ENCODE peak calls at places on chromosomes 6 and 20, in ten cellular contexts. S is mesothelial cell of epicardium, P is kidney epithelial cell, D is PC-3, N is fibroblast of mammary gland, M is activated B cell treated with CpG ODN at 0.5 μM for 24 hours, A is tibial nerve, L is brain microvascular endothelial cell, J is body of pancreas, H is RWPE1. Z is an unnamed sample.
A peak's percentile ranks its signal among the peaks of the same experiment; 100 is the strongest.

GRCh38 chr6:118134257-118134656 is 227.2 kb downstream of the SLC35F1 start:
- DNase-seq in S (no peak), P (no peak), D (no peak), N (no peak), M (no peak), A (no peak), L (no peak), J (no peak), H (no peak), Z (no peak)

GRCh38 chr20:62296724-62297448 is 5.9 kb upstream of the ADRM1 start:
- DNase-seq in S (no peak), P (no peak), D (no peak), N (no peak), M (no peak), A (no peak), L (no peak), J (peak; percentile 96), H (no peak), Z (no peak)

GRCh38 chr20:41734506-41734945 is 116.3 kb upstream of the CHD6 start:
- DNase-seq in S (no peak), P (no peak), D (peak; percentile 68), N (peak; percentile 48), M (no peak), A (no peak), L (peak; percentile 43), J (peak; percentile 51), H (peak; percentile 85), Z (no peak)

GRCh38 chr6:31952140-31952805 is 6.4 kb downstream of the CFB start:
- DNase-seq in S (peak; percentile 50), P (no peak), D (peak; percentile 66), N (peak; percentile 74), M (no peak), A (peak; percentile 37), L (peak; percentile 46), J (peak; percentile 63), H (peak; percentile 53), Z (no peak)

GRCh38 chr6:74574794-74575193 is 631.1 kb downstream of the COL12A1 start:
- DNase-seq in S (no peak), P (no peak), D (peak; percentile 39), N (peak; percentile 44), M (no peak), A (no peak), L (peak; percentile 36), J (no peak), H (no peak), Z (no peak)

GRCh38 chr20:18657575-18657974 is 69.7 kb downstream of the DTD1 start:
- DNase-seq in S (no peak), P (no peak), D (no peak), N (peak; percentile 86), M (no peak), A (no peak), L (peak; percentile 79), J (no peak), H (no peak), Z (peak; percentile 29)

GRCh38 chr6:1678966-1679690 is 69.4 kb downstream of the FOXC1 start:
- DNase-seq in S (no peak), P (no peak), D (no peak), N (no peak), M (no peak), A (no peak), L (no peak), J (no peak), H (no peak), Z (no peak)

GRCh38 chr6:33213166-33213988 is 5.1 kb downstream of the RING1 start:
- DNase-seq in S (peak; percentile 56), P (no peak), D (no peak), N (no peak), M (no peak), A (no peak), L (no peak), J (no peak), H (no peak), Z (no peak)

DNA sequence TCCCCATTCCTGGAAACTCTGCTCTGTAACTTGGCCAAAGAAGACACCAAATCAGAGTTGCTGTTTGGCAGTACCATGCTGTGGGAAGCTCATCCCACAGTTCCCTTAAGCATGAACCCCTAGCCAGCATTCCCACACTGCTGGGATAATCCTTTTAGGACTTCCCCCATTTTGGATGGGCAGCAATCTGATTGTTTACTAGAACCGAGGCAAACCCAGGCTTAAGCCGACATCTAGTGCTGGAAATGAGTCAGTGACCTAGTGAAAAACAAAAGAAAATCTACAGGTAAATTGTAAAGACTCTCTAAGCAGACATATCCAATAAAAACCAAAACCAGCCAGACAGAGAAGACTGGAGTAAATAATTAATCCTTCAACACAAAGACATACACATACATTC is 5.2 kb downstream of the DNAH8 start:
- DNase-seq in S (no peak), P (no peak), D (peak; percentile 60), N (no peak), M (no peak), A (no peak), L (no peak), J (no peak), H (no peak), Z (peak; percentile 34)
- TF ChIP-seq CTCF in S (no peak), P (peak; percentile 18), D (peak; percentile 62), N (no peak), M (no peak), A (no peak), L (peak; percentile 27), J (no peak), H (no peak), Z (peak; percentile 31)

DNA sequence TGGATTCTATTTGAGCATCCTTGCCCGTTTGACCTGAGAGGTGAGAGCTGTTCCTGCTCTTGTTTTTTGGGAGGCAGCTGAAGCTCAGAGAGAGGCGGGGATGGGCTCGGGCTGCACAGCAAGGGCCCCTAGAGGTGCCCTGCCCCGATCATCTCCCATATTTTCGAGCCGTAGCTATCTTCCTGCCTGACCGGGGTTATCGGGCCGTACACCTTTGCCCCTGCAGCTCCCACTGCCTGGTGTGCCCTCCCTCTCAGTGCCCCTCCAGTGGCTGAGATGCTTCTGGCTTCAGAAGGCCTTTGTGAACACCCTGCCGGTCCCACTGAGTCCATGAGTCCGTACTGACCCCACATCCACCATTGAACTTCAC is 6.7 kb downstream of the SRC start:
- DNase-seq in S (no peak), P (no peak), D (no peak), N (no peak), M (no peak), A (no peak), L (no peak), J (no peak), H (no peak), Z (no peak)
- TF ChIP-seq CTCF in S (no peak), P (no peak), D (no peak), N (no peak), M (no peak), A (no peak), L (no peak), J (no peak), H (no peak), Z (no peak)

GRCh38 chr20:5448449-5449118 is 131.8 kb upstream of the PROKR2 start:
- DNase-seq in S (peak; percentile 78), P (no peak), D (peak; percentile 79), N (peak; percentile 43), M (no peak), A (peak; percentile 21), L (peak; percentile 52), J (peak; percentile 58), H (peak; percentile 68), Z (peak; percentile 5)
- TF ChIP-seq CTCF in S (peak; percentile 86), P (peak; percentile 76), D (peak; percentile 84), N (peak; percentile 78), M (peak; percentile 38), A (peak; percentile 46), L (peak; percentile 81), J (peak; percentile 51), H (peak; percentile 88), Z (peak; percentile 81)

GRCh38 chr6:28433119-28433518 is 10.2 kb downstream of the ZSCAN23 start:
- DNase-seq in S (no peak), P (no peak), D (no peak), N (no peak), M (no peak), A (no peak), L (no peak), J (no peak), H (no peak), Z (no peak)
- TF ChIP-seq CTCF in S (no peak), P (no peak), D (peak; percentile 34), N (no peak), M (no peak), A (no peak), L (no peak), J (no peak), H (no peak), Z (no peak)

DNA sequence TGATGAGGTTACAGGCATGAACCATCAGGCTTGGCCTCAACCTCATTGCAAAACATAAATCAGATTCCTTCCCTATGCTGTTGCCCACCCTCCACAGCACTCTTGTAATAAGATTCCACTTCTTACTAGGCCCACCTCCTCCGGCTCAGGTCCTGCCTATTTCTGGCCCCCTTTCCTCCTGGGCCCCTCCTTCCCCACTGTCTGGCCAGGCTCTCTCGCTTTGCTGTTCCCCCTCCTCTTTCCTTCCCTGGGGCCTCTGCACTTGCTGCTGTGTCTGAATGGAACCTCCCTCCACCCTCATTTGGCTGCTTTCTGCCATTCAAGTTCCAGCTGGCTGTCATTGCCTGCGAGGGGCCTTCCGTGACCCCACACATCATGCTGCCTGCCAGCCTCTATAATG is 38.9 kb downstream of the ARHGAP40 start:
- DNase-seq in S (no peak), P (no peak), D (no peak), N (no peak), M (no peak), A (no peak), L (no peak), J (no peak), H (no peak), Z (no peak)
- TF ChIP-seq CTCF in S (no peak), P (no peak), D (no peak), N (no peak), M (no peak), A (no peak), L (no peak), J (no peak), H (no peak), Z (no peak)

GRCh38 chr6:168417158-168417557 is 23.8 kb upstream of the SMOC2 start:
- DNase-seq in S (no peak), P (no peak), D (no peak), N (no peak), M (no peak), A (no peak), L (no peak), J (no peak), H (no peak), Z (no peak)
- TF ChIP-seq CTCF in S (no peak), P (no peak), D (no peak), N (no peak), M (no peak), A (no peak), L (no peak), J (no peak), H (no peak), Z (no peak)

Z was measured in retinal pigment epithelial cell.